ENCODE peak calls at places on chromosomes 16 and 17, in ten cellular contexts. Y is neuronal stem cell, Z is cardiac muscle cell, V is endothelial cell of umbilical vein, D is lower leg skin, A is neural crest cell, X is islet precursor cell, F is GOT3, Q is mesothelial cell of epicardium, S is SK-N-SH. O is an unnamed sample.

GRCh38 chr16:78563905-78564304 is 464.5 kb downstream of the WWOX start:
- DNase-seq in Y (no peak), Z (no peak), V (no peak), D (peak), A (no peak), X (no peak), F (no peak), Q (no peak), S (no peak), O (no peak)

GRCh38 chr16:19840524-19841110 is 44.0 kb downstream of the GPRC5B start:
- DNase-seq in Y (no peak), Z (peak), V (no peak), D (no peak), A (no peak), X (peak), F (no peak), Q (no peak), S (no peak), O (no peak)

GRCh38 chr16:14013571-14014283 is 57.4 kb upstream of the MRTFB start:
- DNase-seq in Y (no peak), Z (peak), V (peak), D (peak), A (no peak), X (no peak), F (peak), Q (no peak), S (peak), O (no peak)

GRCh38 chr17:49447603-49448325 is 33.1 kb upstream of the PHB1 start:
- DNase-seq in Y (no peak), Z (no peak), V (no peak), D (no peak), A (no peak), X (no peak), F (no peak), Q (no peak), S (no peak), O (no peak)

GRCh38 chr16:12609937-12610699 is 193.6 kb downstream of the CPPED1 start:
- DNase-seq in Y (no peak), Z (no peak), V (no peak), D (no peak), A (no peak), X (peak), F (no peak), Q (no peak), S (no peak), O (no peak)

GRCh38 chr16:596736-597060 is 6.8 kb downstream of the RAB40C start:
- DNase-seq in Y (no peak), Z (no peak), V (no peak), D (no peak), A (no peak), X (no peak), F (no peak), Q (no peak), S (no peak), O (no peak)

GRCh38 chr16:81456523-81457325 is 12.1 kb downstream of the CMIP start:
- DNase-seq in Y (no peak), Z (no peak), V (no peak), D (no peak), A (no peak), X (no peak), F (no peak), Q (no peak), S (no peak), O (no peak)

GRCh38 chr17:45347451-45347850 is 30.6 kb upstream of the MAP3K14 start:
- DNase-seq in Y (no peak), Z (peak), V (no peak), D (no peak), A (no peak), X (peak), F (no peak), Q (no peak), S (no peak), O (no peak)

GRCh38 chr16:89319883-89320716 is 102.6 kb downstream of the ZNF778 start:
- DNase-seq in Y (no peak), Z (peak), V (peak), D (no peak), A (no peak), X (peak), F (peak), Q (no peak), S (no peak), O (peak)

GRCh38 chr17:8466466-8466865 is 30.8 kb downstream of the NDEL1 start:
- DNase-seq in Y (no peak), Z (no peak), V (no peak), D (no peak), A (no peak), X (no peak), F (no peak), Q (no peak), S (no peak), O (no peak)

GRCh38 chr16:986925-987581 is 5.5 kb downstream of the SOX8 start:
- DNase-seq in Y (no peak), Z (no peak), V (no peak), D (no peak), A (no peak), X (no peak), F (no peak), Q (no peak), S (peak), O (no peak)

GRCh38 chr17:74163271-74163821 is 40.1 kb upstream of the RPL38 start:
- DNase-seq in Y (no peak), Z (no peak), V (no peak), D (no peak), A (no peak), X (no peak), F (no peak), Q (no peak), S (no peak), O (no peak)

GRCh38 chr16:89115216-89115949 is 21.7 kb downstream of the ACSF3 start:
- DNase-seq in Y (no peak), Z (no peak), V (peak), D (peak), A (no peak), X (no peak), F (no peak), Q (no peak), S (no peak), O (no peak)

GRCh38 chr17:56274491-56274890 is 121.2 kb downstream of the ANKFN1 start:
- DNase-seq in Y (no peak), Z (no peak), V (no peak), D (no peak), A (no peak), X (no peak), F (no peak), Q (no peak), S (no peak), O (no peak)

GRCh38 chr17:30239089-30239462 is 3.6 kb upstream of the SLC6A4 start:
- DNase-seq in Y (no peak), Z (no peak), V (no peak), D (no peak), A (no peak), X (peak), F (no peak), Q (no peak), S (no peak), O (no peak)

GRCh38 chr17:59558039-59558438 is 7.4 kb upstream of the DHX40 start:
- DNase-seq in Y (no peak), Z (no peak), V (no peak), D (no peak), A (no peak), X (no peak), F (no peak), Q (no peak), S (no peak), O (peak)

O was measured in ELF-1.